ENCODE peak calls at places on chromosome 5, in eight cellular contexts. W, N, M, U, A, K, V and C are unnamed samples.

GRCh38 chr5:125487231-125487630 is 740.8 kb upstream of the ZNF608 start:
- DNase-seq in W (no peak), N (no peak), M (no peak), U (no peak), A (no peak), K (no peak), V (peak), C (no peak)

GRCh38 chr5:88388476-88389170 is 120.0 kb upstream of the TMEM161B start:
- DNase-seq in W (no peak), N (no peak), M (no peak), U (no peak), A (no peak), K (no peak), V (no peak), C (no peak)

GRCh38 chr5:98999631-99000030 is 70.8 kb upstream of the CHD1 start:
- DNase-seq in W (no peak), N (no peak), M (no peak), U (no peak), A (no peak), K (no peak), V (peak), C (no peak)

GRCh38 chr5:43042626-43043399 is 2.7 kb upstream of the ANXA2R start:
- DNase-seq in W (peak), N (peak), M (peak), U (peak), A (peak), K (no peak), V (peak), C (no peak)

GRCh38 chr5:175383350-175383749 is 60.6 kb downstream of the DRD1 start:
- DNase-seq in W (no peak), N (no peak), M (no peak), U (no peak), A (peak), K (no peak), V (no peak), C (peak)

GRCh38 chr5:167489202-167489601 is 802.2 kb upstream of the WWC1 start:
- DNase-seq in W (no peak), N (no peak), M (no peak), U (no peak), A (no peak), K (peak), V (peak), C (no peak)

GRCh38 chr5:136686192-136686872 is 321.0 kb upstream of the TRPC7 start:
- DNase-seq in W (no peak), N (no peak), M (no peak), U (no peak), A (no peak), K (peak), V (peak), C (no peak)

GRCh38 chr5:28226407-28226806 is 1188.0 kb upstream of the CDH9 start:
- DNase-seq in W (no peak), N (no peak), M (no peak), U (no peak), A (no peak), K (no peak), V (no peak), C (no peak)

GRCh38 chr5:2895196-2895595 is 143.7 kb upstream of the IRX2 start:
- DNase-seq in W (no peak), N (no peak), M (peak), U (no peak), A (no peak), K (no peak), V (no peak), C (no peak)

GRCh38 chr5:56852228-56853000 is 37.1 kb downstream of the MAP3K1 start:
- DNase-seq in W (no peak), N (no peak), M (no peak), U (no peak), A (no peak), K (no peak), V (peak), C (peak)

GRCh38 chr5:36896476-36896875 is 19.9 kb downstream of the NIPBL start:
- DNase-seq in W (no peak), N (no peak), M (no peak), U (no peak), A (no peak), K (no peak), V (no peak), C (no peak)

GRCh38 chr5:9722826-9723225 is 92.7 kb upstream of the TAS2R1 start:
- DNase-seq in W (no peak), N (no peak), M (no peak), U (no peak), A (no peak), K (no peak), V (no peak), C (no peak)

GRCh38 chr5:77223653-77224052 is 13.2 kb downstream of the PDE8B start:
- DNase-seq in W (no peak), N (no peak), M (no peak), U (no peak), A (no peak), K (no peak), V (no peak), C (no peak)

GRCh38 chr5:74067748-74068541 is 441.9 kb downstream of the ARHGEF28 start:
- DNase-seq in W (no peak), N (no peak), M (no peak), U (no peak), A (no peak), K (peak), V (no peak), C (no peak)

GRCh38 chr5:18244309-18244708 is 610.0 kb downstream of the TAF11L14 start:
- DNase-seq in W (no peak), N (no peak), M (no peak), U (no peak), A (no peak), K (no peak), V (no peak), C (no peak)

GRCh38 chr5:158935215-158935614 is 164.5 kb downstream of the EBF1 start:
- DNase-seq in W (no peak), N (no peak), M (no peak), U (no peak), A (no peak), K (no peak), V (no peak), C (no peak)

GRCh38 chr5:72366324-72366976 is 46.3 kb downstream of the PTCD2 start:
- DNase-seq in W (peak), N (peak), M (peak), U (peak), A (peak), K (peak), V (peak), C (peak)

GRCh38 chr5:140145223-140145622 is 19.5 kb downstream of the IGIP start:
- DNase-seq in W (no peak), N (no peak), M (no peak), U (no peak), A (no peak), K (no peak), V (no peak), C (no peak)

GRCh38 chr5:98911221-98912040 is 17.4 kb downstream of the CHD1 start:
- DNase-seq in W (no peak), N (no peak), M (no peak), U (no peak), A (no peak), K (peak), V (peak), C (no peak)